ENCODE peak calls at places on chromosomes 4 and X, in ten cellular contexts. H is esophagus squamous epithelium, Z is psoas muscle, L is colonic mucosa, X is heart right ventricle, N is tibial artery, F is K562, R is heart left ventricle, O is body of pancreas, B is hepatocyte. V is an unnamed sample.
A peak's percentile ranks its signal among the peaks of the same experiment; 100 is the strongest.

GRCh38 chrX:130186645-130187044 is 14.9 kb downstream of the RAB33A start:
- DNase-seq in R (no peak), L (no peak), F (no peak), H (no peak), Z (no peak), X (no peak), B (no peak), O (no peak), N (no peak), V (peak; percentile 25)

GRCh38 chr4:115028682-115029385 is 84.6 kb downstream of the NDST4 start:
- DNase-seq in H (no peak), L (no peak), B (no peak), F (no peak), R (no peak), Z (no peak), O (no peak), X (no peak), N (no peak), V (no peak)

GRCh38 chr4:75555294-75556164 is at the start of gene ODAPH:
- DNase-seq in N (no peak), H (no peak), X (no peak), R (no peak), O (no peak), Z (no peak), B (peak; percentile 38), L (no peak), F (no peak), V (no peak)

GRCh38 chrX:71178908-71179307 is 34.3 kb downstream of the NLGN3 start:
- DNase-seq in O (peak; percentile 75), N (peak; percentile 31), B (peak; percentile 73), R (no peak), F (peak; percentile 52), Z (no peak), L (peak; percentile 59), X (no peak), H (no peak), V (peak; percentile 74)

GRCh38 chr4:126191536-126191935 is 876.8 kb downstream of the FAT4 start:
- DNase-seq in F (no peak), L (no peak), B (no peak), Z (no peak), R (no peak), H (no peak), O (no peak), X (no peak), N (no peak), V (no peak)

GRCh38 chr4:57154191-57154590 is 44.0 kb upstream of the IGFBP7 start:
- DNase-seq in L (no peak), N (no peak), X (no peak), O (no peak), F (no peak), R (no peak), H (no peak), Z (no peak), B (no peak), V (peak; percentile 28)

GRCh38 chr4:148044889-148045352 is 313.0 kb downstream of the ARHGAP10 start:
- DNase-seq in O (no peak), R (no peak), Z (no peak), L (no peak), X (no peak), B (no peak), F (no peak), N (no peak), H (no peak), V (no peak)

GRCh38 chrX:75273483-75273882 is 402 bp upstream of the UPRT start:
- DNase-seq in N (no peak), F (peak; percentile 23), R (no peak), H (no peak), L (peak; percentile 30), Z (no peak), X (no peak), B (peak; percentile 43), O (peak; percentile 8), V (peak; percentile 71)

GRCh38 chrX:55759478-55759877 is 41.9 kb downstream of the RRAGB start:
- DNase-seq in B (no peak), L (no peak), X (no peak), Z (no peak), H (no peak), O (no peak), N (no peak), R (no peak), F (no peak), V (peak; percentile 57)

GRCh38 chr4:58144721-58145120 is 1034.5 kb upstream of the IGFBP7 start:
- DNase-seq in N (no peak), B (no peak), F (no peak), X (no peak), H (no peak), L (no peak), R (no peak), Z (no peak), O (no peak), V (no peak)

GRCh38 chrX:7110821-7111276 is 36.7 kb upstream of the STS start:
- DNase-seq in L (no peak), N (no peak), Z (no peak), X (no peak), R (no peak), B (no peak), O (no peak), F (no peak), H (no peak), V (peak; percentile 13)

GRCh38 chrX:123436512-123436911 is 252.4 kb downstream of the GRIA3 start:
- DNase-seq in F (no peak), X (no peak), R (no peak), B (peak; percentile 5), Z (no peak), H (no peak), N (no peak), L (no peak), O (no peak), V (no peak)

DNA sequence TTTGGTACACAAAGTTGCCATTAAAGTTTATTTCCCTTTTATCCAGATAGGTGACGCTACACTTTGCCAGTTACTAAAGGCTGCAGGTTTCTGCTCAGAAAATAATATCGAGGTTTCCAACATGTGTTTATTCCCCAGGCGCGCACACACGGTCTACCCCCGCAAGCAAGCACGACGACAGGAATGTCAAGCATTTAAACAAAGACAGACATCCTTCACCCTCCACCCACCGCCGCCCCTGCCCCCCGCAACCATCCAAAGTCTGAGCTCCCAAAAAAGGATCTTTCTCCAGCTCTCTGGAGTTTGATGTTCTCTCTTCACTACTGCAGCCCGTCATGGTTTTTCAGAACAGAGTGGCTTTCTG is 1.3 kb upstream of the PCDH7 start:
- DNase-seq in O (no peak), F (no peak), N (no peak), H (no peak), X (no peak), L (no peak), R (no peak), Z (no peak), B (peak; percentile 39), V (peak; percentile 33)
- H3K4me3 ChIP-seq in O (no peak overlapping the region), F (no peak overlapping the region), N (peak overlapping the region; percentile 73), H (peak overlapping the region; percentile 60), X (peak overlapping the region; percentile 79), L (peak overlapping the region; percentile 32), R (peak overlapping the region; percentile 63), Z (peak overlapping the region; percentile 60), B (peak overlapping the region; percentile 81), V (peak overlapping the region; percentile 67)

DNA sequence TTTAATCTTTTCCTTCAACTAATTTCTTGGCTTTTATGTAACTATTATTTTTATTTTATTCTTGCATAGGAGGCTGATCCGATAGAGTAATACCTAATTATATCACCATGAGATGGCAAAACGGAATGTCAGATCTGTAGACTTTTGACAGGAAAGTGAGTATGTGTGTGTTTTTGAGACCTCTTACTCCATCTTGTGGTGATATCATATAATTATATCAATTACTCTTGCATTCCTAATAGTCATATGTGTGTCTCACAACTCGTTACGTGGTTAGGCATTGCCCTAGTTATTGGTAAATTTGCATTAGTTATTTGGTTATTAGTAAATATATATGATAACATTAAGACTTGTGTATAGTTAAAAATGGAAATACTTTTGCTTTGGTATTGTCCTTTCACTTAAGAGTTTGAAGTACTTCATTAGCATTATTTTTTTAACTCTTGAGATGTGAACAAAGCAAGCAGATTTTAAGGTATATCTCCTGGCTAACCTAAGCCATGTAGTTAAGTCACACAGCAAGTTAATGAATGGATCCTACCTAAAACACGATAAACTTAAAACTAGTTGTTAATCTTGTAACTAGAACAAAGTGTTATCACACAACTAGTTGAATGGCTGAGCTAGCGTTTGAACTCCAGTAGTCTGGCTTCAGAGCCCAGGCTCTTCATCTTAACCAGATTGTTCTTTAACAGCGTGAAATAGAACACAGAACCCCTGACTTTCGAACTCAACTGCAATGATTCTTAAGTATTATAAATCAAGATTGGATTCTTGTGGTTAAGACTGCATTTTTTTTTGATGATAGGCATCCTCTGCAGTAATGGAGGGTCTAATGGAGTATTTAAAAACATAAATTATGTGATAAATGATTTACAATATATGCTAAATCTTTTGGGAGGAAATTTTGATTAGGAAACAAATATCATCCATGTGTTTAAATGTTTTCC is 67.1 kb downstream of the PGRMC2 start:
- DNase-seq in Z (no peak), H (no peak), F (peak; percentile 22), B (no peak), X (no peak), L (no peak), N (no peak), R (no peak), O (no peak), V (peak; percentile 82)
- TF ChIP-seq CTCF in Z (peak; percentile 26), H (no peak), F (peak; percentile 23), B (peak; percentile 33), X (no peak), L (no peak), N (no peak), R (peak; percentile 22), O (peak; percentile 27), V (peak; percentile 26)

GRCh38 chrX:77447339-77448149 is at the start of gene FGF16:
- DNase-seq in N (no peak), Z (no peak), F (no peak), L (no peak), X (peak; percentile 18), B (no peak), R (no peak), O (no peak), H (no peak), V (peak; percentile 3)
- H3K4me3 ChIP-seq in N (peak within 1 kb of the TSS; percentile 53), Z (peak within 1 kb of the TSS; percentile 50), F (no peak within 1 kb of the TSS), L (peak within 1 kb of the TSS; percentile 27), X (peak within 1 kb of the TSS; percentile 53), B (no peak within 1 kb of the TSS), R (peak within 1 kb of the TSS; percentile 36), O (no peak within 1 kb of the TSS), H (peak within 1 kb of the TSS; percentile 19), V (peak within 1 kb of the TSS; percentile 35)

GRCh38 chr4:123396294-123397275 is at the start of gene SPRY1:
- DNase-seq in H (peak; percentile 48), B (peak; percentile 92), X (peak; percentile 78), Z (peak; percentile 91), N (peak; percentile 90), O (peak; percentile 94), R (peak; percentile 93), L (peak; percentile 97), F (peak; percentile 54), V (peak; percentile 91)

GRCh38 chr4:123386608-123387007 is 10.0 kb upstream of the SPRY1 start:
- DNase-seq in L (no peak), R (no peak), B (no peak), Z (no peak), H (no peak), N (no peak), O (no peak), X (no peak), F (no peak), V (peak; percentile 60)

GRCh38 chr4:123393696-123394095 is 2.9 kb upstream of the SPRY1 start:
- DNase-seq in H (no peak), Z (no peak), O (no peak), X (no peak), F (no peak), B (no peak), R (no peak), L (no peak), N (no peak), V (peak; percentile 23)

GRCh38 chr4:123390846-123391456 is 5.6 kb upstream of the SPRY1 start:
- DNase-seq in Z (no peak), L (no peak), B (peak; percentile 27), R (no peak), X (no peak), H (no peak), F (peak; percentile 24), O (no peak), N (no peak), V (peak; percentile 45)
- TF ChIP-seq CTCF in Z (peak; percentile 43), L (peak; percentile 35), B (peak; percentile 63), R (peak; percentile 50), X (peak; percentile 38), H (peak; percentile 19), F (peak; percentile 26), O (peak; percentile 57), N (peak; percentile 39), V (peak; percentile 51)